ENCODE peak calls at places on chromosomes 3 and 15, in five cellular contexts. A is ovary, K is thoracic aorta, I is astrocyte of the spinal cord, M is AG09309. D is an unnamed sample.
A peak's percentile ranks its signal among the peaks of the same experiment; 100 is the strongest.

GRCh38 chr3:103918336-103918735 is 1448.4 kb upstream of the ALCAM start:
- DNase-seq in A (no peak), K (no peak), I (no peak), M (no peak), D (no peak)

GRCh38 chr15:25184356-25185155 is 229.8 kb downstream of the SNRPN start:
- DNase-seq in K (no peak), I (no peak), A (no peak), M (no peak), D (no peak)

GRCh38 chr3:14520149-14520548 is 20.0 kb downstream of the GRIP2 start:
- DNase-seq in I (no peak), M (no peak), K (no peak), A (peak; percentile 9), D (no peak)

GRCh38 chr15:77266708-77267387 is 153.1 kb downstream of the PEAK1 start:
- DNase-seq in K (no peak), A (no peak), I (peak; percentile 96), M (peak; percentile 92), D (no peak)

GRCh38 chr3:59515936-59516335 is 466.1 kb upstream of the CFAP20DC start:
- DNase-seq in K (no peak), A (no peak), I (no peak), M (no peak), D (no peak)

GRCh38 chr3:185322111-185322510 is 40.8 kb upstream of the MAP3K13 start:
- DNase-seq in M (no peak), A (no peak), I (no peak), K (no peak), D (no peak)

GRCh38 chr15:41933771-41934170 is 38.6 kb downstream of the EHD4 start:
- DNase-seq in I (no peak), K (no peak), A (no peak), M (no peak), D (peak; percentile 56)

GRCh38 chr3:115698851-115699535 is 75.7 kb downstream of the GAP43 start:
- DNase-seq in K (no peak), I (peak; percentile 33), A (no peak), M (no peak), D (no peak)

GRCh38 chr3:118968111-118968510 is 66.5 kb downstream of the IGSF11 start:
- DNase-seq in A (no peak), M (no peak), K (no peak), I (no peak), D (no peak)

GRCh38 chr3:128152419-128153155 is 694 bp upstream of the EEFSEC start:
- DNase-seq in K (no peak), A (no peak), M (no peak), I (no peak), D (peak; percentile 11)

GRCh38 chr3:64675848-64676247 is 12.0 kb downstream of the ADAMTS9 start:
- DNase-seq in K (no peak), I (no peak), M (no peak), A (no peak), D (no peak)

GRCh38 chr3:9932843-9933560 is 632 bp upstream of the CRELD1 start:
- DNase-seq in I (peak; percentile 80), M (no peak), A (peak; percentile 78), K (peak; percentile 71), D (peak; percentile 90)

GRCh38 chr3:15331606-15332404 is 581 bp downstream of the SH3BP5 start:
- DNase-seq in I (no peak), K (no peak), M (no peak), A (peak; percentile 68), D (peak; percentile 57)

GRCh38 chr3:29064085-29064484 is 216.8 kb upstream of the RBMS3 start:
- DNase-seq in A (no peak), K (no peak), I (peak; percentile 90), M (peak; percentile 85), D (no peak)

GRCh38 chr15:66154581-66154980 is 99.0 kb downstream of the MEGF11 start:
- DNase-seq in A (no peak), K (no peak), M (no peak), I (no peak), D (no peak)

GRCh38 chr3:47443611-47443995 is 32.1 kb downstream of the SCAP start:
- DNase-seq in K (no peak), I (no peak), A (no peak), M (no peak), D (peak; percentile 60)

GRCh38 chr3:137709011-137709601 is 55.0 kb upstream of the SOX14 start:
- DNase-seq in K (no peak), I (no peak), M (no peak), A (no peak), D (peak; percentile 7)

GRCh38 chr3:12878026-12878636 is 36.8 kb upstream of the RPL32 start:
- DNase-seq in I (no peak), K (no peak), M (no peak), A (no peak), D (no peak)

GRCh38 chr3:130811552-130811951 is 64.9 kb upstream of the PIK3R4 start:
- DNase-seq in A (no peak), K (no peak), I (no peak), M (no peak), D (no peak)

GRCh38 chr3:99659032-99659431 is 20.6 kb downstream of the COL8A1 start:
- DNase-seq in K (no peak), M (peak; percentile 99), A (no peak), I (peak; percentile 99), D (no peak)

GRCh38 chr3:174891524-174892203 is 32.5 kb downstream of the NAALADL2 start:
- DNase-seq in A (no peak), M (no peak), K (no peak), I (no peak), D (no peak)

GRCh38 chr15:84826369-84826823 is 9.2 kb downstream of the ALPK3 start:
- DNase-seq in M (no peak), A (peak; percentile 34), I (peak; percentile 24), K (no peak), D (no peak)

GRCh38 chr15:94306700-94307650 is 75.6 kb downstream of the MCTP2 start:
- DNase-seq in M (peak; percentile 78), I (peak; percentile 85), K (no peak), A (no peak), D (no peak)

GRCh38 chr3:193236990-193237389 is 4.0 kb upstream of the PLAAT1 start:
- DNase-seq in M (no peak), A (no peak), K (no peak), I (no peak), D (no peak)

GRCh38 chr3:193243571-193243970 is 2.5 kb downstream of the PLAAT1 start:
- DNase-seq in A (no peak), K (no peak), I (no peak), M (no peak), D (no peak)

GRCh38 chr3:193240850-193241706 is at the start of gene PLAAT1:
- DNase-seq in M (no peak), A (peak; percentile 68), I (peak; percentile 58), K (no peak), D (peak; percentile 81)

GRCh38 chr3:193240436-193240849 is 579 bp upstream of the PLAAT1 start:
- DNase-seq in M (no peak), K (no peak), I (no peak), A (no peak), D (no peak)
- H3K4me3 ChIP-seq in M (peak overlapping the region; percentile 17), K (peak overlapping the region; percentile 72), I (peak overlapping the region; percentile 54), A (peak overlapping the region; percentile 24), D (no peak overlapping the region)

GRCh38 chr3:71051259-71051595 is 532.3 kb downstream of the FOXP1 start:
- DNase-seq in A (no peak), I (no peak), K (no peak), M (no peak), D (no peak)

GRCh38 chr3:71051893-71052687 is 531.4 kb downstream of the FOXP1 start:
- DNase-seq in K (no peak), I (no peak), M (no peak), A (no peak), D (no peak)

GRCh38 chr3:71050133-71050520 is 533.4 kb downstream of the FOXP1 start:
- DNase-seq in A (no peak), I (peak; percentile 84), M (no peak), K (no peak), D (no peak)

GRCh38 chr3:71048948-71049347 is 534.6 kb downstream of the FOXP1 start:
- DNase-seq in M (no peak), I (no peak), A (no peak), K (no peak), D (no peak)

DNA sequence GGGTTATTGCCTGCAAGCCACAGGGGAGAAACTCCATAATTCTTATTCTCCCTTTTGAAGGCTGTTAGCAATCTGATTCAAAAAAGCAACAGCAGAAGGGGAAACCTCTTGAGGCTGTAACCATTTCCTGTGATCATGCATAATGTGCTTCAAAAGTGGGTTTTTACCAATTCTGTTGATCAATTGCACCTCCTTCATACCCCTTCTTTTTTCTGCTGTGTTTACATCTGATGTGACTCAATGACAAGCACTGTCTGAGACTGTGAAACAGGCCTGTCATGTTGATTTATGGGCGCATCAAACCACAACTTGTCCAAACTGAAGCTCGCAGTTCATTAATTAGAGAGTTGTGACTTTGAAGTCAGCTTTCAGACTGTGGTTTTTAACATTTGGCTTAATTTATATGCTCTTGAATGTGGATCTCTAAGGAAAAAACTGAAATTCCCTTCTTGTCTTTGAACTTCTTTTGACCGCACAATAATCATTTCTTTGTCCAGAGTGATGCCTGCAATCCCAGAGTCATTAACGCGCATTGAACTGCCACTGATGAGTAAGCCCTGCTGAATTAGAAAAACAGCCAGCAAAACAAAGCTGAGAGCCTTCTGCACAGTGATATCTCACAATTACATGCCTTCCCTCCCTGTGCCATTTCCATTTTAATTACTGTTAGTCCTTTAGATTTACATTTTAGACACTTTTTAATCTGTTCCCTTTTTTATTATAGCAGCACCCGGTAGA is 532.8 kb downstream of the FOXP1 start:
- DNase-seq in I (peak; percentile 87), K (no peak), M (no peak), A (no peak), D (no peak)
- H3K4me3 ChIP-seq in I (no peak overlapping the region), K (no peak overlapping the region), M (no peak overlapping the region), A (no peak overlapping the region), D (no peak overlapping the region)

DNA sequence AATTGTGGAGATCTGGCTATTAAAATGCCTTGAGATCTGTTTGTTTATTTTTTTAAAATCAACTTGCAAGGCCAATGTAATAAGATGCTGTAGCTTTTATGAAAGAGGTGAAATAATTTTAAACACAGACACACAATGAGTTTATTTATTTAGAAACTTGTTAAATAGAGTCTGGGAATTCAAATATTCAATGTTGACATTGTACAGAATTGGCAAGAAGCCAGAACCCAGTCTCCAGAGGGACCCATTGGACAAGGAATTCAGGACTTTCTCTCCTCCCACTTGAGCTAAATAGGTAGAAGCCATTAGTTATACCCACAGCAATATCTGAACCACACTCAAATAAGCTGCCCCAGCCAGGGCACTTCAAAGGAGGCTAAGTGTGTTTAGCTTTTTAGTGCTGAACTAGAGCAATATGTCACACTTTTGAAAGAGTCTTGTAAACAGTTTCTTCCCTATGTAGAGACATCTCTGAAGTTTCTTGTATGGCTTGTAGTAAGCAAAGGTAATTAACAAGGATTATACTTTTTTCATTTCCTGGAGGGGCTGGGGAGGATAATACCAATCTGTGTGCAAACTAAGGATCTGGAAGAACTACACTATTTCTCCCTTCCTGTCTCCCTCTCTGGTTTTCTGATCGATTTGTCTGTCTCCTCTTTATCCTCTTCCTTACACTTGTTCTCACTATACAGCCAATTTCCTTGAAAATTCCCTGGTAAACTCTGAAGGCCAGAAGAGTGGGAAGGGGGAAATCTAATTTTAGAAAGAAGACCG is 6.0 kb downstream of the MECOM start:
- DNase-seq in M (no peak), K (no peak), A (no peak), I (no peak), D (no peak)
- H3K4me3 ChIP-seq in M (no peak overlapping the region), K (peak overlapping the region; percentile 80), A (no peak overlapping the region), I (no peak overlapping the region), D (no peak overlapping the region)

DNA sequence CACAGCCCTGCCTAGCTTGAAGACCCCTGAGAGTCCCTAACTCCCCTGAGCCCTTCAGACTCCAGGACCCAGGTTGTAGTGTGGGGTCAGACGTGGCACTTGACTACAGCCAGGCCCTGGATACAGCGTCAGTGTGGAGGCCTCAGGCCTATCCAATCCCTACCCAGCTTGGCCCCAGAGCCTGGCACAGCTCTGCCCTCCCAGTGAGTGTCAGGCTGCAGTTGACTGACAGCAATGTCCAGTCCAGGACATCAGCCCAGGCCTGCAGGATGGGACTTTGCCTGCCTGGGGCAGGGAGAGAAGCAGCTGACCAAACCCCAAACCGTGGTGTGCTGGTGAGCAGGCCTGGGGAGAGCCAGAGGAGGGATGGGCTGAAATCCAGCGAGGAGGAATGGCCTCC is 27.3 kb downstream of the KLF13 start:
- DNase-seq in K (no peak), M (no peak), A (peak; percentile 40), I (peak; percentile 6), D (peak; percentile 59)
- H3K4me3 ChIP-seq in K (peak overlapping the region; percentile 49), M (no peak overlapping the region), A (no peak overlapping the region), I (no peak overlapping the region), D (no peak overlapping the region)